ENCODE peak calls at places on chromosomes 12 and 14, in nine cellular contexts. One of them, this sample, is unnamed.

GRCh38 chr14:51597511-51597920 is 54.2 kb upstream of the FRMD6 start:
- DNase-seq in pulmonary artery endothelial cell: no peak
- DNase-seq in stimulated activated naive CD8-positive, alpha-beta T cell treated with anti-CD3 and anti-CD28 coated beads, Interleukin-15, amount 100 ng/mL, for 72 hours: no peak
- DNase-seq in NT2/D1: no peak
- DNase-seq in iPS-NIHi11: no peak
- DNase-seq in ELR: peak
- DNase-seq in D341Med: no peak
- DNase-seq in mesothelial cell of epicardium: no peak
- DNase-seq in NCI-H774: no peak
- DNase-seq in this sample: no peak

GRCh38 chr12:81596558-81596957 is 162.6 kb downstream of the PPFIA2 start:
- DNase-seq in pulmonary artery endothelial cell: no peak
- DNase-seq in stimulated activated naive CD8-positive, alpha-beta T cell treated with anti-CD3 and anti-CD28 coated beads, Interleukin-15, amount 100 ng/mL, for 72 hours: no peak
- DNase-seq in NT2/D1: no peak
- DNase-seq in iPS-NIHi11: no peak
- DNase-seq in ELR: no peak
- DNase-seq in D341Med: no peak
- DNase-seq in mesothelial cell of epicardium: no peak
- DNase-seq in NCI-H774: no peak
- DNase-seq in this sample: no peak

GRCh38 chr14:94427016-94427613 is 25.5 kb downstream of the SERPINA11 start:
- DNase-seq in pulmonary artery endothelial cell: no peak
- DNase-seq in stimulated activated naive CD8-positive, alpha-beta T cell treated with anti-CD3 and anti-CD28 coated beads, Interleukin-15, amount 100 ng/mL, for 72 hours: no peak
- DNase-seq in NT2/D1: no peak
- DNase-seq in iPS-NIHi11: no peak
- DNase-seq in ELR: no peak
- DNase-seq in D341Med: no peak
- DNase-seq in mesothelial cell of epicardium: no peak
- DNase-seq in NCI-H774: no peak
- DNase-seq in this sample: no peak

GRCh38 chr12:93829073-93829472 is 151.9 kb downstream of the CRADD start:
- DNase-seq in pulmonary artery endothelial cell: no peak
- DNase-seq in stimulated activated naive CD8-positive, alpha-beta T cell treated with anti-CD3 and anti-CD28 coated beads, Interleukin-15, amount 100 ng/mL, for 72 hours: no peak
- DNase-seq in NT2/D1: no peak
- DNase-seq in iPS-NIHi11: no peak
- DNase-seq in ELR: no peak
- DNase-seq in D341Med: no peak
- DNase-seq in mesothelial cell of epicardium: no peak
- DNase-seq in NCI-H774: no peak
- DNase-seq in this sample: no peak

GRCh38 chr12:1760566-1761382 is 59.6 kb upstream of the LRTM2 start:
- DNase-seq in pulmonary artery endothelial cell: peak
- DNase-seq in stimulated activated naive CD8-positive, alpha-beta T cell treated with anti-CD3 and anti-CD28 coated beads, Interleukin-15, amount 100 ng/mL, for 72 hours: no peak
- DNase-seq in NT2/D1: no peak
- DNase-seq in iPS-NIHi11: no peak
- DNase-seq in ELR: peak
- DNase-seq in D341Med: no peak
- DNase-seq in mesothelial cell of epicardium: no peak
- DNase-seq in NCI-H774: no peak
- DNase-seq in this sample: peak

GRCh38 chr14:101177301-101178055 is 274.0 kb upstream of the RTL1 start:
- DNase-seq in pulmonary artery endothelial cell: no peak
- DNase-seq in stimulated activated naive CD8-positive, alpha-beta T cell treated with anti-CD3 and anti-CD28 coated beads, Interleukin-15, amount 100 ng/mL, for 72 hours: no peak
- DNase-seq in NT2/D1: no peak
- DNase-seq in iPS-NIHi11: no peak
- DNase-seq in ELR: no peak
- DNase-seq in D341Med: no peak
- DNase-seq in mesothelial cell of epicardium: peak
- DNase-seq in NCI-H774: no peak
- DNase-seq in this sample: no peak

GRCh38 chr12:116319851-116320621 is 42.5 kb upstream of the MED13L start:
- DNase-seq in pulmonary artery endothelial cell: peak
- DNase-seq in stimulated activated naive CD8-positive, alpha-beta T cell treated with anti-CD3 and anti-CD28 coated beads, Interleukin-15, amount 100 ng/mL, for 72 hours: peak
- DNase-seq in NT2/D1: no peak
- DNase-seq in iPS-NIHi11: no peak
- DNase-seq in ELR: peak
- DNase-seq in D341Med: no peak
- DNase-seq in mesothelial cell of epicardium: no peak
- DNase-seq in NCI-H774: no peak
- DNase-seq in this sample: peak

GRCh38 chr12:6396031-6396430 is 12.1 kb downstream of the LTBR start:
- DNase-seq in pulmonary artery endothelial cell: no peak
- DNase-seq in stimulated activated naive CD8-positive, alpha-beta T cell treated with anti-CD3 and anti-CD28 coated beads, Interleukin-15, amount 100 ng/mL, for 72 hours: no peak
- DNase-seq in NT2/D1: no peak
- DNase-seq in iPS-NIHi11: no peak
- DNase-seq in ELR: no peak
- DNase-seq in D341Med: no peak
- DNase-seq in mesothelial cell of epicardium: no peak
- DNase-seq in NCI-H774: no peak
- DNase-seq in this sample: no peak

GRCh38 chr14:103346286-103346685 is 12.2 kb downstream of the EIF5 start:
- DNase-seq in pulmonary artery endothelial cell: no peak
- DNase-seq in stimulated activated naive CD8-positive, alpha-beta T cell treated with anti-CD3 and anti-CD28 coated beads, Interleukin-15, amount 100 ng/mL, for 72 hours: no peak
- DNase-seq in NT2/D1: no peak
- DNase-seq in iPS-NIHi11: no peak
- DNase-seq in ELR: peak
- DNase-seq in D341Med: no peak
- DNase-seq in mesothelial cell of epicardium: no peak
- DNase-seq in NCI-H774: no peak
- DNase-seq in this sample: no peak

GRCh38 chr12:63845726-63846125 is 1.2 kb downstream of the SRGAP1 start:
- DNase-seq in pulmonary artery endothelial cell: no peak
- DNase-seq in stimulated activated naive CD8-positive, alpha-beta T cell treated with anti-CD3 and anti-CD28 coated beads, Interleukin-15, amount 100 ng/mL, for 72 hours: no peak
- DNase-seq in NT2/D1: no peak
- DNase-seq in iPS-NIHi11: no peak
- DNase-seq in ELR: peak
- DNase-seq in D341Med: no peak
- DNase-seq in mesothelial cell of epicardium: no peak
- DNase-seq in NCI-H774: no peak
- DNase-seq in this sample: peak

GRCh38 chr12:39619316-39619659 is 315 bp downstream of the ABCD2 start:
- DNase-seq in pulmonary artery endothelial cell: no peak
- DNase-seq in stimulated activated naive CD8-positive, alpha-beta T cell treated with anti-CD3 and anti-CD28 coated beads, Interleukin-15, amount 100 ng/mL, for 72 hours: peak
- DNase-seq in NT2/D1: no peak
- DNase-seq in iPS-NIHi11: no peak
- DNase-seq in ELR: peak
- DNase-seq in D341Med: peak
- DNase-seq in mesothelial cell of epicardium: no peak
- DNase-seq in NCI-H774: no peak
- DNase-seq in this sample: no peak

GRCh38 chr12:2613674-2614073 is 181.1 kb upstream of the FKBP4 start:
- DNase-seq in pulmonary artery endothelial cell: peak
- DNase-seq in stimulated activated naive CD8-positive, alpha-beta T cell treated with anti-CD3 and anti-CD28 coated beads, Interleukin-15, amount 100 ng/mL, for 72 hours: peak
- DNase-seq in NT2/D1: no peak
- DNase-seq in iPS-NIHi11: no peak
- DNase-seq in ELR: peak
- DNase-seq in D341Med: no peak
- DNase-seq in mesothelial cell of epicardium: no peak
- DNase-seq in NCI-H774: no peak
- DNase-seq in this sample: peak

GRCh38 chr14:91396959-91397815 is 20.4 kb downstream of the CCDC88C start:
- DNase-seq in pulmonary artery endothelial cell: no peak
- DNase-seq in stimulated activated naive CD8-positive, alpha-beta T cell treated with anti-CD3 and anti-CD28 coated beads, Interleukin-15, amount 100 ng/mL, for 72 hours: no peak
- DNase-seq in NT2/D1: no peak
- DNase-seq in iPS-NIHi11: no peak
- DNase-seq in ELR: no peak
- DNase-seq in D341Med: no peak
- DNase-seq in mesothelial cell of epicardium: no peak
- DNase-seq in NCI-H774: peak
- DNase-seq in this sample: no peak

GRCh38 chr14:26204954-26205479 is 392.8 kb downstream of the NOVA1 start:
- DNase-seq in pulmonary artery endothelial cell: no peak
- DNase-seq in stimulated activated naive CD8-positive, alpha-beta T cell treated with anti-CD3 and anti-CD28 coated beads, Interleukin-15, amount 100 ng/mL, for 72 hours: no peak
- DNase-seq in NT2/D1: no peak
- DNase-seq in iPS-NIHi11: peak
- DNase-seq in ELR: no peak
- DNase-seq in D341Med: peak
- DNase-seq in mesothelial cell of epicardium: peak
- DNase-seq in NCI-H774: no peak
- DNase-seq in this sample: no peak

GRCh38 chr12:47590771-47591368 is 115.0 kb downstream of the RPAP3 start:
- DNase-seq in pulmonary artery endothelial cell: no peak
- DNase-seq in stimulated activated naive CD8-positive, alpha-beta T cell treated with anti-CD3 and anti-CD28 coated beads, Interleukin-15, amount 100 ng/mL, for 72 hours: no peak
- DNase-seq in NT2/D1: no peak
- DNase-seq in iPS-NIHi11: peak
- DNase-seq in ELR: no peak
- DNase-seq in D341Med: no peak
- DNase-seq in mesothelial cell of epicardium: no peak
- DNase-seq in NCI-H774: no peak
- DNase-seq in this sample: no peak

GRCh38 chr14:51807355-51807754 is 53.1 kb upstream of the GNG2 start:
- DNase-seq in pulmonary artery endothelial cell: no peak
- DNase-seq in stimulated activated naive CD8-positive, alpha-beta T cell treated with anti-CD3 and anti-CD28 coated beads, Interleukin-15, amount 100 ng/mL, for 72 hours: no peak
- DNase-seq in NT2/D1: no peak
- DNase-seq in iPS-NIHi11: no peak
- DNase-seq in ELR: peak
- DNase-seq in D341Med: no peak
- DNase-seq in mesothelial cell of epicardium: no peak
- DNase-seq in NCI-H774: no peak
- DNase-seq in this sample: no peak

GRCh38 chr14:93706360-93706955 is 81.8 kb downstream of the PRIMA1 start:
- DNase-seq in pulmonary artery endothelial cell: no peak
- DNase-seq in stimulated activated naive CD8-positive, alpha-beta T cell treated with anti-CD3 and anti-CD28 coated beads, Interleukin-15, amount 100 ng/mL, for 72 hours: no peak
- DNase-seq in NT2/D1: no peak
- DNase-seq in iPS-NIHi11: no peak
- DNase-seq in ELR: no peak
- DNase-seq in D341Med: no peak
- DNase-seq in mesothelial cell of epicardium: no peak
- DNase-seq in NCI-H774: no peak
- DNase-seq in this sample: no peak

GRCh38 chr12:26941251-26941650 is 3.0 kb downstream of the FGFR1OP2 start:
- DNase-seq in pulmonary artery endothelial cell: no peak
- DNase-seq in stimulated activated naive CD8-positive, alpha-beta T cell treated with anti-CD3 and anti-CD28 coated beads, Interleukin-15, amount 100 ng/mL, for 72 hours: peak
- DNase-seq in NT2/D1: no peak
- DNase-seq in iPS-NIHi11: no peak
- DNase-seq in ELR: peak
- DNase-seq in D341Med: no peak
- DNase-seq in mesothelial cell of epicardium: no peak
- DNase-seq in NCI-H774: no peak
- DNase-seq in this sample: no peak

GRCh38 chr12:29698756-29699155 is 85.0 kb downstream of the TMTC1 start:
- DNase-seq in pulmonary artery endothelial cell: no peak
- DNase-seq in stimulated activated naive CD8-positive, alpha-beta T cell treated with anti-CD3 and anti-CD28 coated beads, Interleukin-15, amount 100 ng/mL, for 72 hours: no peak
- DNase-seq in NT2/D1: peak
- DNase-seq in iPS-NIHi11: peak
- DNase-seq in ELR: no peak
- DNase-seq in D341Med: no peak
- DNase-seq in mesothelial cell of epicardium: no peak
- DNase-seq in NCI-H774: no peak
- DNase-seq in this sample: no peak

GRCh38 chr12:27914956-27915355 is 57.6 kb downstream of the PTHLH start:
- DNase-seq in pulmonary artery endothelial cell: no peak
- DNase-seq in stimulated activated naive CD8-positive, alpha-beta T cell treated with anti-CD3 and anti-CD28 coated beads, Interleukin-15, amount 100 ng/mL, for 72 hours: no peak
- DNase-seq in NT2/D1: no peak
- DNase-seq in iPS-NIHi11: no peak
- DNase-seq in ELR: no peak
- DNase-seq in D341Med: no peak
- DNase-seq in mesothelial cell of epicardium: no peak
- DNase-seq in NCI-H774: no peak
- DNase-seq in this sample: no peak